ENCODE peak calls at places on chromosomes 2 and 18, in eight cellular contexts. One of them, this sample, is unnamed.

GRCh38 chr2:69817739-69818494 is 11.5 kb upstream of the GMCL1 start:
- DNase-seq in heart right ventricle: no peak
- DNase-seq in stimulated activated naive B cell treated with anti-CD40 and anti-IgM and Interleukin-4, amounts not matched to agents 10 μg/mL and 1 μg/mL and 100 μg/mL, for 72 hours: no peak
- DNase-seq in left ventricle myocardium superior: no peak
- DNase-seq in ovary: no peak
- DNase-seq in CD8-positive, alpha-beta T cell: no peak
- DNase-seq in HFFc6: no peak
- DNase-seq in islet precursor cell: no peak
- DNase-seq in this sample: no peak

GRCh38 chr2:191087311-191087710 is 63.5 kb downstream of the STAT4 start:
- DNase-seq in left ventricle myocardium superior: no peak
- DNase-seq in stimulated activated naive B cell treated with anti-CD40 and anti-IgM and Interleukin-4, amounts not matched to agents 10 μg/mL and 1 μg/mL and 100 μg/mL, for 72 hours: no peak
- DNase-seq in CD8-positive, alpha-beta T cell: no peak
- DNase-seq in heart right ventricle: no peak
- DNase-seq in HFFc6: no peak
- DNase-seq in islet precursor cell: no peak
- DNase-seq in ovary: no peak
- DNase-seq in this sample: no peak

GRCh38 chr2:20212459-20212870 is 12.5 kb downstream of the SDC1 start:
- DNase-seq in islet precursor cell: peak
- DNase-seq in left ventricle myocardium superior: no peak
- DNase-seq in HFFc6: no peak
- DNase-seq in heart right ventricle: no peak
- DNase-seq in ovary: peak
- DNase-seq in stimulated activated naive B cell treated with anti-CD40 and anti-IgM and Interleukin-4, amounts not matched to agents 10 μg/mL and 1 μg/mL and 100 μg/mL, for 72 hours: no peak
- DNase-seq in CD8-positive, alpha-beta T cell: no peak
- DNase-seq in this sample: no peak

GRCh38 chr18:74303936-74304335 is 11.7 kb upstream of the C18orf63 start:
- DNase-seq in CD8-positive, alpha-beta T cell: no peak
- DNase-seq in ovary: no peak
- DNase-seq in stimulated activated naive B cell treated with anti-CD40 and anti-IgM and Interleukin-4, amounts not matched to agents 10 μg/mL and 1 μg/mL and 100 μg/mL, for 72 hours: no peak
- DNase-seq in HFFc6: peak
- DNase-seq in heart right ventricle: no peak
- DNase-seq in islet precursor cell: no peak
- DNase-seq in left ventricle myocardium superior: no peak
- DNase-seq in this sample: no peak

GRCh38 chr2:61179701-61180639 is 18.0 kb downstream of the C2orf74 start:
- DNase-seq in CD8-positive, alpha-beta T cell: no peak
- DNase-seq in heart right ventricle: peak
- DNase-seq in HFFc6: peak
- DNase-seq in ovary: peak
- DNase-seq in stimulated activated naive B cell treated with anti-CD40 and anti-IgM and Interleukin-4, amounts not matched to agents 10 μg/mL and 1 μg/mL and 100 μg/mL, for 72 hours: no peak
- DNase-seq in left ventricle myocardium superior: peak
- DNase-seq in islet precursor cell: peak
- DNase-seq in this sample: peak

GRCh38 chr2:42914860-42915259 is 122.5 kb upstream of the HAAO start:
- DNase-seq in heart right ventricle: no peak
- DNase-seq in stimulated activated naive B cell treated with anti-CD40 and anti-IgM and Interleukin-4, amounts not matched to agents 10 μg/mL and 1 μg/mL and 100 μg/mL, for 72 hours: no peak
- DNase-seq in CD8-positive, alpha-beta T cell: no peak
- DNase-seq in islet precursor cell: no peak
- DNase-seq in left ventricle myocardium superior: no peak
- DNase-seq in ovary: no peak
- DNase-seq in HFFc6: no peak
- DNase-seq in this sample: no peak

GRCh38 chr2:240556553-240557100 is 1.2 kb downstream of the ANKMY1 start:
- DNase-seq in HFFc6: peak
- DNase-seq in left ventricle myocardium superior: no peak
- DNase-seq in heart right ventricle: peak
- DNase-seq in CD8-positive, alpha-beta T cell: peak
- DNase-seq in ovary: peak
- DNase-seq in islet precursor cell: peak
- DNase-seq in stimulated activated naive B cell treated with anti-CD40 and anti-IgM and Interleukin-4, amounts not matched to agents 10 μg/mL and 1 μg/mL and 100 μg/mL, for 72 hours: no peak
- DNase-seq in this sample: no peak

GRCh38 chr18:8938817-8939216 is 163.7 kb upstream of the NDUFV2 start:
- DNase-seq in ovary: no peak
- DNase-seq in CD8-positive, alpha-beta T cell: no peak
- DNase-seq in islet precursor cell: peak
- DNase-seq in HFFc6: no peak
- DNase-seq in stimulated activated naive B cell treated with anti-CD40 and anti-IgM and Interleukin-4, amounts not matched to agents 10 μg/mL and 1 μg/mL and 100 μg/mL, for 72 hours: no peak
- DNase-seq in heart right ventricle: no peak
- DNase-seq in left ventricle myocardium superior: no peak
- DNase-seq in this sample: no peak

GRCh38 chr18:11980555-11981382 is 538 bp upstream of the IMPA2 start:
- DNase-seq in HFFc6: peak
- DNase-seq in left ventricle myocardium superior: peak
- DNase-seq in heart right ventricle: peak
- DNase-seq in islet precursor cell: peak
- DNase-seq in CD8-positive, alpha-beta T cell: peak
- DNase-seq in stimulated activated naive B cell treated with anti-CD40 and anti-IgM and Interleukin-4, amounts not matched to agents 10 μg/mL and 1 μg/mL and 100 μg/mL, for 72 hours: peak
- DNase-seq in ovary: peak
- DNase-seq in this sample: peak

GRCh38 chr2:45938649-45939511 is 287.4 kb downstream of the PRKCE start:
- DNase-seq in ovary: peak
- DNase-seq in left ventricle myocardium superior: peak
- DNase-seq in HFFc6: peak
- DNase-seq in stimulated activated naive B cell treated with anti-CD40 and anti-IgM and Interleukin-4, amounts not matched to agents 10 μg/mL and 1 μg/mL and 100 μg/mL, for 72 hours: no peak
- DNase-seq in heart right ventricle: peak
- DNase-seq in CD8-positive, alpha-beta T cell: no peak
- DNase-seq in islet precursor cell: peak
- DNase-seq in this sample: peak

GRCh38 chr18:34887881-34888580 is 153.2 kb upstream of the MAPRE2 start:
- DNase-seq in CD8-positive, alpha-beta T cell: no peak
- DNase-seq in HFFc6: no peak
- DNase-seq in heart right ventricle: no peak
- DNase-seq in stimulated activated naive B cell treated with anti-CD40 and anti-IgM and Interleukin-4, amounts not matched to agents 10 μg/mL and 1 μg/mL and 100 μg/mL, for 72 hours: no peak
- DNase-seq in islet precursor cell: no peak
- DNase-seq in left ventricle myocardium superior: no peak
- DNase-seq in ovary: no peak
- DNase-seq in this sample: no peak

GRCh38 chr2:160402498-160402897 is 91.1 kb downstream of the RBMS1 start:
- DNase-seq in HFFc6: no peak
- DNase-seq in stimulated activated naive B cell treated with anti-CD40 and anti-IgM and Interleukin-4, amounts not matched to agents 10 μg/mL and 1 μg/mL and 100 μg/mL, for 72 hours: no peak
- DNase-seq in left ventricle myocardium superior: no peak
- DNase-seq in CD8-positive, alpha-beta T cell: no peak
- DNase-seq in islet precursor cell: no peak
- DNase-seq in heart right ventricle: no peak
- DNase-seq in ovary: no peak
- DNase-seq in this sample: no peak

GRCh38 chr2:237572742-237573101 is 6.3 kb downstream of the PRLH start:
- DNase-seq in CD8-positive, alpha-beta T cell: no peak
- DNase-seq in stimulated activated naive B cell treated with anti-CD40 and anti-IgM and Interleukin-4, amounts not matched to agents 10 μg/mL and 1 μg/mL and 100 μg/mL, for 72 hours: no peak
- DNase-seq in islet precursor cell: no peak
- DNase-seq in ovary: peak
- DNase-seq in heart right ventricle: no peak
- DNase-seq in HFFc6: no peak
- DNase-seq in left ventricle myocardium superior: no peak
- DNase-seq in this sample: no peak

GRCh38 chr18:72207280-72207679 is 336.9 kb downstream of the CBLN2 start:
- DNase-seq in stimulated activated naive B cell treated with anti-CD40 and anti-IgM and Interleukin-4, amounts not matched to agents 10 μg/mL and 1 μg/mL and 100 μg/mL, for 72 hours: no peak
- DNase-seq in HFFc6: no peak
- DNase-seq in CD8-positive, alpha-beta T cell: no peak
- DNase-seq in ovary: no peak
- DNase-seq in islet precursor cell: peak
- DNase-seq in left ventricle myocardium superior: no peak
- DNase-seq in heart right ventricle: no peak
- DNase-seq in this sample: no peak

GRCh38 chr2:213119061-213119809 is 32.2 kb downstream of the IKZF2 start:
- DNase-seq in left ventricle myocardium superior: no peak
- DNase-seq in CD8-positive, alpha-beta T cell: no peak
- DNase-seq in HFFc6: peak
- DNase-seq in stimulated activated naive B cell treated with anti-CD40 and anti-IgM and Interleukin-4, amounts not matched to agents 10 μg/mL and 1 μg/mL and 100 μg/mL, for 72 hours: peak
- DNase-seq in ovary: no peak
- DNase-seq in islet precursor cell: no peak
- DNase-seq in heart right ventricle: no peak
- DNase-seq in this sample: no peak

GRCh38 chr2:121804340-121804739 is 48.9 kb downstream of the TSN start:
- DNase-seq in islet precursor cell: no peak
- DNase-seq in stimulated activated naive B cell treated with anti-CD40 and anti-IgM and Interleukin-4, amounts not matched to agents 10 μg/mL and 1 μg/mL and 100 μg/mL, for 72 hours: peak
- DNase-seq in heart right ventricle: no peak
- DNase-seq in CD8-positive, alpha-beta T cell: no peak
- DNase-seq in HFFc6: no peak
- DNase-seq in left ventricle myocardium superior: no peak
- DNase-seq in ovary: no peak
- DNase-seq in this sample: no peak

GRCh38 chr2:121648206-121648605 is 1.1 kb downstream of the CLASP1 start:
- DNase-seq in islet precursor cell: no peak
- DNase-seq in CD8-positive, alpha-beta T cell: no peak
- DNase-seq in HFFc6: no peak
- DNase-seq in left ventricle myocardium superior: no peak
- DNase-seq in stimulated activated naive B cell treated with anti-CD40 and anti-IgM and Interleukin-4, amounts not matched to agents 10 μg/mL and 1 μg/mL and 100 μg/mL, for 72 hours: no peak
- DNase-seq in heart right ventricle: no peak
- DNase-seq in ovary: no peak
- DNase-seq in this sample: no peak

GRCh38 chr18:76588591-76589303 is 93.7 kb upstream of the ZNF516 start:
- DNase-seq in CD8-positive, alpha-beta T cell: no peak
- DNase-seq in heart right ventricle: no peak
- DNase-seq in stimulated activated naive B cell treated with anti-CD40 and anti-IgM and Interleukin-4, amounts not matched to agents 10 μg/mL and 1 μg/mL and 100 μg/mL, for 72 hours: no peak
- DNase-seq in ovary: no peak
- DNase-seq in islet precursor cell: no peak
- DNase-seq in HFFc6: no peak
- DNase-seq in left ventricle myocardium superior: no peak
- DNase-seq in this sample: no peak

GRCh38 chr18:13447621-13448020 is 229.1 kb downstream of the LDLRAD4 start:
- DNase-seq in HFFc6: no peak
- DNase-seq in ovary: no peak
- DNase-seq in left ventricle myocardium superior: no peak
- DNase-seq in heart right ventricle: no peak
- DNase-seq in stimulated activated naive B cell treated with anti-CD40 and anti-IgM and Interleukin-4, amounts not matched to agents 10 μg/mL and 1 μg/mL and 100 μg/mL, for 72 hours: no peak
- DNase-seq in islet precursor cell: peak
- DNase-seq in CD8-positive, alpha-beta T cell: no peak
- DNase-seq in this sample: no peak

GRCh38 chr18:7269903-7270302 is 39.0 kb downstream of the LRRC30 start:
- DNase-seq in heart right ventricle: no peak
- DNase-seq in left ventricle myocardium superior: no peak
- DNase-seq in ovary: no peak
- DNase-seq in CD8-positive, alpha-beta T cell: no peak
- DNase-seq in HFFc6: no peak
- DNase-seq in stimulated activated naive B cell treated with anti-CD40 and anti-IgM and Interleukin-4, amounts not matched to agents 10 μg/mL and 1 μg/mL and 100 μg/mL, for 72 hours: no peak
- DNase-seq in islet precursor cell: no peak
- DNase-seq in this sample: no peak

GRCh38 chr18:3005462-3005861 is 7.5 kb downstream of the LPIN2 start:
- DNase-seq in heart right ventricle: no peak
- DNase-seq in left ventricle myocardium superior: no peak
- DNase-seq in stimulated activated naive B cell treated with anti-CD40 and anti-IgM and Interleukin-4, amounts not matched to agents 10 μg/mL and 1 μg/mL and 100 μg/mL, for 72 hours: no peak
- DNase-seq in islet precursor cell: no peak
- DNase-seq in ovary: no peak
- DNase-seq in CD8-positive, alpha-beta T cell: no peak
- DNase-seq in HFFc6: no peak
- DNase-seq in this sample: no peak

GRCh38 chr2:235614900-235615712 is 121.3 kb downstream of the AGAP1 start:
- DNase-seq in heart right ventricle: peak
- DNase-seq in left ventricle myocardium superior: peak
- DNase-seq in CD8-positive, alpha-beta T cell: no peak
- DNase-seq in stimulated activated naive B cell treated with anti-CD40 and anti-IgM and Interleukin-4, amounts not matched to agents 10 μg/mL and 1 μg/mL and 100 μg/mL, for 72 hours: no peak
- DNase-seq in HFFc6: peak
- DNase-seq in ovary: no peak
- DNase-seq in islet precursor cell: no peak
- DNase-seq in this sample: peak

GRCh38 chr2:182181381-182181780 is 195.7 kb downstream of the PPP1R1C start:
- DNase-seq in islet precursor cell: no peak
- DNase-seq in left ventricle myocardium superior: no peak
- DNase-seq in heart right ventricle: no peak
- DNase-seq in stimulated activated naive B cell treated with anti-CD40 and anti-IgM and Interleukin-4, amounts not matched to agents 10 μg/mL and 1 μg/mL and 100 μg/mL, for 72 hours: no peak
- DNase-seq in HFFc6: no peak
- DNase-seq in CD8-positive, alpha-beta T cell: no peak
- DNase-seq in ovary: no peak
- DNase-seq in this sample: no peak

GRCh38 chr2:16587629-16588028 is 78.0 kb downstream of the CYRIA start:
- DNase-seq in islet precursor cell: no peak
- DNase-seq in heart right ventricle: no peak
- DNase-seq in HFFc6: no peak
- DNase-seq in stimulated activated naive B cell treated with anti-CD40 and anti-IgM and Interleukin-4, amounts not matched to agents 10 μg/mL and 1 μg/mL and 100 μg/mL, for 72 hours: no peak
- DNase-seq in ovary: no peak
- DNase-seq in CD8-positive, alpha-beta T cell: no peak
- DNase-seq in left ventricle myocardium superior: no peak
- DNase-seq in this sample: no peak

GRCh38 chr2:231664727-231665126 is 43.6 kb upstream of the PTMA start:
- DNase-seq in islet precursor cell: no peak
- DNase-seq in HFFc6: no peak
- DNase-seq in CD8-positive, alpha-beta T cell: no peak
- DNase-seq in stimulated activated naive B cell treated with anti-CD40 and anti-IgM and Interleukin-4, amounts not matched to agents 10 μg/mL and 1 μg/mL and 100 μg/mL, for 72 hours: no peak
- DNase-seq in left ventricle myocardium superior: no peak
- DNase-seq in heart right ventricle: no peak
- DNase-seq in ovary: peak
- DNase-seq in this sample: no peak

GRCh38 chr2:17296676-17297075 is 221.6 kb downstream of the RAD51AP2 start:
- DNase-seq in ovary: no peak
- DNase-seq in CD8-positive, alpha-beta T cell: no peak
- DNase-seq in stimulated activated naive B cell treated with anti-CD40 and anti-IgM and Interleukin-4, amounts not matched to agents 10 μg/mL and 1 μg/mL and 100 μg/mL, for 72 hours: no peak
- DNase-seq in left ventricle myocardium superior: no peak
- DNase-seq in islet precursor cell: no peak
- DNase-seq in heart right ventricle: no peak
- DNase-seq in HFFc6: no peak
- DNase-seq in this sample: no peak

GRCh38 chr2:72010647-72011355 is 136.9 kb downstream of the CYP26B1 start:
- DNase-seq in CD8-positive, alpha-beta T cell: no peak
- DNase-seq in islet precursor cell: peak
- DNase-seq in ovary: no peak
- DNase-seq in heart right ventricle: no peak
- DNase-seq in left ventricle myocardium superior: no peak
- DNase-seq in stimulated activated naive B cell treated with anti-CD40 and anti-IgM and Interleukin-4, amounts not matched to agents 10 μg/mL and 1 μg/mL and 100 μg/mL, for 72 hours: no peak
- DNase-seq in HFFc6: no peak
- DNase-seq in this sample: no peak

GRCh38 chr2:9547272-9547991 is 8.2 kb downstream of the ADAM17 start:
- DNase-seq in HFFc6: peak
- DNase-seq in islet precursor cell: no peak
- DNase-seq in CD8-positive, alpha-beta T cell: no peak
- DNase-seq in stimulated activated naive B cell treated with anti-CD40 and anti-IgM and Interleukin-4, amounts not matched to agents 10 μg/mL and 1 μg/mL and 100 μg/mL, for 72 hours: no peak
- DNase-seq in heart right ventricle: no peak
- DNase-seq in ovary: no peak
- DNase-seq in left ventricle myocardium superior: no peak
- DNase-seq in this sample: no peak

GRCh38 chr2:2324565-2325101 is 6.4 kb downstream of the MYT1L start:
- DNase-seq in islet precursor cell: no peak
- DNase-seq in ovary: no peak
- DNase-seq in stimulated activated naive B cell treated with anti-CD40 and anti-IgM and Interleukin-4, amounts not matched to agents 10 μg/mL and 1 μg/mL and 100 μg/mL, for 72 hours: no peak
- DNase-seq in CD8-positive, alpha-beta T cell: no peak
- DNase-seq in HFFc6: no peak
- DNase-seq in heart right ventricle: no peak
- DNase-seq in left ventricle myocardium superior: no peak
- DNase-seq in this sample: no peak

GRCh38 chr18:78818495-78818894 is 161.1 kb upstream of the SALL3 start:
- DNase-seq in ovary: no peak
- DNase-seq in stimulated activated naive B cell treated with anti-CD40 and anti-IgM and Interleukin-4, amounts not matched to agents 10 μg/mL and 1 μg/mL and 100 μg/mL, for 72 hours: no peak
- DNase-seq in HFFc6: no peak
- DNase-seq in islet precursor cell: no peak
- DNase-seq in CD8-positive, alpha-beta T cell: no peak
- DNase-seq in left ventricle myocardium superior: no peak
- DNase-seq in heart right ventricle: no peak
- DNase-seq in this sample: no peak

GRCh38 chr2:154637426-154637825 is 61.1 kb upstream of the KCNJ3 start:
- DNase-seq in islet precursor cell: no peak
- DNase-seq in heart right ventricle: no peak
- DNase-seq in ovary: no peak
- DNase-seq in CD8-positive, alpha-beta T cell: no peak
- DNase-seq in stimulated activated naive B cell treated with anti-CD40 and anti-IgM and Interleukin-4, amounts not matched to agents 10 μg/mL and 1 μg/mL and 100 μg/mL, for 72 hours: no peak
- DNase-seq in HFFc6: no peak
- DNase-seq in left ventricle myocardium superior: no peak
- DNase-seq in this sample: no peak

GRCh38 chr18:46756172-46756558 is 688 bp downstream of the ST8SIA5 start:
- DNase-seq in islet precursor cell: no peak
- DNase-seq in HFFc6: no peak
- DNase-seq in stimulated activated naive B cell treated with anti-CD40 and anti-IgM and Interleukin-4, amounts not matched to agents 10 μg/mL and 1 μg/mL and 100 μg/mL, for 72 hours: no peak
- DNase-seq in ovary: no peak
- DNase-seq in CD8-positive, alpha-beta T cell: no peak
- DNase-seq in left ventricle myocardium superior: no peak
- DNase-seq in heart right ventricle: no peak
- DNase-seq in this sample: no peak

GRCh38 chr2:61978522-61978921 is 73.0 kb downstream of the COMMD1 start:
- DNase-seq in stimulated activated naive B cell treated with anti-CD40 and anti-IgM and Interleukin-4, amounts not matched to agents 10 μg/mL and 1 μg/mL and 100 μg/mL, for 72 hours: no peak
- DNase-seq in CD8-positive, alpha-beta T cell: no peak
- DNase-seq in left ventricle myocardium superior: no peak
- DNase-seq in islet precursor cell: no peak
- DNase-seq in HFFc6: no peak
- DNase-seq in ovary: no peak
- DNase-seq in heart right ventricle: no peak
- DNase-seq in this sample: no peak

GRCh38 chr2:207930747-207931146 is 94.6 kb downstream of the PLEKHM3 start:
- DNase-seq in CD8-positive, alpha-beta T cell: no peak
- DNase-seq in HFFc6: no peak
- DNase-seq in heart right ventricle: no peak
- DNase-seq in islet precursor cell: no peak
- DNase-seq in stimulated activated naive B cell treated with anti-CD40 and anti-IgM and Interleukin-4, amounts not matched to agents 10 μg/mL and 1 μg/mL and 100 μg/mL, for 72 hours: no peak
- DNase-seq in ovary: no peak
- DNase-seq in left ventricle myocardium superior: no peak
- DNase-seq in this sample: no peak